ENCODE peak calls at places on chromosomes 5 and 9, in six cellular contexts. One of them, this sample, is unnamed.
A peak's percentile ranks its signal among the peaks of the same experiment; 100 is the strongest.

GRCh38 chr9:79611091-79611614 is 39.4 kb downstream of the TLE4 start:
- DNase-seq in cerebellum: no peak
- DNase-seq in BE2C: no peak
- DNase-seq in astrocyte of the spinal cord: peak; percentile 96
- DNase-seq in NCI-H748 treated with DMSO at 0.1 percent for 48 hours: no peak
- DNase-seq in stimulated activated CD8-positive, alpha-beta memory T cell treated with anti-CD3 and anti-CD28 coated beads, Interleukin-4, amount 100 ng/mL, for 1 hour: no peak
- DNase-seq in this sample: no peak

GRCh38 chr5:106094128-106094726 is 1576.5 kb downstream of the EFNA5 start:
- DNase-seq in BE2C: peak; percentile 94
- DNase-seq in cerebellum: no peak
- DNase-seq in astrocyte of the spinal cord: peak; percentile 58
- DNase-seq in NCI-H748 treated with DMSO at 0.1 percent for 48 hours: peak; percentile 86
- DNase-seq in stimulated activated CD8-positive, alpha-beta memory T cell treated with anti-CD3 and anti-CD28 coated beads, Interleukin-4, amount 100 ng/mL, for 1 hour: no peak
- DNase-seq in this sample: no peak

GRCh38 chr5:67066815-67067214 is 129.8 kb downstream of the CD180 start:
- DNase-seq in BE2C: no peak
- DNase-seq in stimulated activated CD8-positive, alpha-beta memory T cell treated with anti-CD3 and anti-CD28 coated beads, Interleukin-4, amount 100 ng/mL, for 1 hour: no peak
- DNase-seq in cerebellum: no peak
- DNase-seq in NCI-H748 treated with DMSO at 0.1 percent for 48 hours: no peak
- DNase-seq in astrocyte of the spinal cord: no peak
- DNase-seq in this sample: no peak

GRCh38 chr9:91903126-91903911 is 46.7 kb downstream of the ROR2 start:
- DNase-seq in BE2C: no peak
- DNase-seq in cerebellum: no peak
- DNase-seq in NCI-H748 treated with DMSO at 0.1 percent for 48 hours: no peak
- DNase-seq in astrocyte of the spinal cord: no peak
- DNase-seq in stimulated activated CD8-positive, alpha-beta memory T cell treated with anti-CD3 and anti-CD28 coated beads, Interleukin-4, amount 100 ng/mL, for 1 hour: no peak
- DNase-seq in this sample: no peak

GRCh38 chr5:73448451-73449136 is at the start of gene FOXD1:
- DNase-seq in cerebellum: peak; percentile 41
- DNase-seq in NCI-H748 treated with DMSO at 0.1 percent for 48 hours: peak; percentile 69
- DNase-seq in astrocyte of the spinal cord: peak; percentile 99
- DNase-seq in stimulated activated CD8-positive, alpha-beta memory T cell treated with anti-CD3 and anti-CD28 coated beads, Interleukin-4, amount 100 ng/mL, for 1 hour: no peak
- DNase-seq in BE2C: peak; percentile 85
- DNase-seq in this sample: peak; percentile 57

GRCh38 chr5:167918492-167919267 is 372.8 kb upstream of the WWC1 start:
- DNase-seq in cerebellum: no peak
- DNase-seq in NCI-H748 treated with DMSO at 0.1 percent for 48 hours: no peak
- DNase-seq in BE2C: no peak
- DNase-seq in astrocyte of the spinal cord: no peak
- DNase-seq in stimulated activated CD8-positive, alpha-beta memory T cell treated with anti-CD3 and anti-CD28 coated beads, Interleukin-4, amount 100 ng/mL, for 1 hour: no peak
- DNase-seq in this sample: peak; percentile 33

GRCh38 chr9:117234178-117234577 is 180.7 kb downstream of the ASTN2 start:
- DNase-seq in BE2C: no peak
- DNase-seq in NCI-H748 treated with DMSO at 0.1 percent for 48 hours: no peak
- DNase-seq in stimulated activated CD8-positive, alpha-beta memory T cell treated with anti-CD3 and anti-CD28 coated beads, Interleukin-4, amount 100 ng/mL, for 1 hour: no peak
- DNase-seq in cerebellum: no peak
- DNase-seq in astrocyte of the spinal cord: no peak
- DNase-seq in this sample: no peak

GRCh38 chr9:88605500-88606172 is 70.7 kb downstream of the NXNL2 start:
- DNase-seq in cerebellum: peak; percentile 4
- DNase-seq in astrocyte of the spinal cord: no peak
- DNase-seq in stimulated activated CD8-positive, alpha-beta memory T cell treated with anti-CD3 and anti-CD28 coated beads, Interleukin-4, amount 100 ng/mL, for 1 hour: no peak
- DNase-seq in BE2C: no peak
- DNase-seq in NCI-H748 treated with DMSO at 0.1 percent for 48 hours: no peak
- DNase-seq in this sample: no peak

GRCh38 chr5:60287174-60287771 is 393.7 kb upstream of the PDE4D start:
- DNase-seq in NCI-H748 treated with DMSO at 0.1 percent for 48 hours: peak; percentile 54
- DNase-seq in stimulated activated CD8-positive, alpha-beta memory T cell treated with anti-CD3 and anti-CD28 coated beads, Interleukin-4, amount 100 ng/mL, for 1 hour: no peak
- DNase-seq in cerebellum: no peak
- DNase-seq in BE2C: peak; percentile 65
- DNase-seq in astrocyte of the spinal cord: peak; percentile 71
- DNase-seq in this sample: no peak

GRCh38 chr9:127177221-127177620 is 54.8 kb upstream of the ANGPTL2 start:
- DNase-seq in BE2C: no peak
- DNase-seq in NCI-H748 treated with DMSO at 0.1 percent for 48 hours: no peak
- DNase-seq in astrocyte of the spinal cord: no peak
- DNase-seq in stimulated activated CD8-positive, alpha-beta memory T cell treated with anti-CD3 and anti-CD28 coated beads, Interleukin-4, amount 100 ng/mL, for 1 hour: no peak
- DNase-seq in cerebellum: peak; percentile 60
- DNase-seq in this sample: no peak

GRCh38 chr5:94469889-94470288 is 148.5 kb downstream of the KIAA0825 start:
- DNase-seq in NCI-H748 treated with DMSO at 0.1 percent for 48 hours: peak; percentile 87
- DNase-seq in BE2C: peak; percentile 35
- DNase-seq in astrocyte of the spinal cord: peak; percentile 56
- DNase-seq in cerebellum: no peak
- DNase-seq in stimulated activated CD8-positive, alpha-beta memory T cell treated with anti-CD3 and anti-CD28 coated beads, Interleukin-4, amount 100 ng/mL, for 1 hour: no peak
- DNase-seq in this sample: no peak

This sample was measured in left ventricle myocardium superior.